ENCODE peak calls at places on chromosomes 16 and 17, in five cellular contexts. M, T, L, H and N are unnamed samples.

GRCh38 chr17:2412561-2413021 is 11.7 kb upstream of the MNT start:
- DNase-seq in M (no peak), T (no peak), L (no peak), H (no peak), N (no peak)

GRCh38 chr16:53922805-53923645 is 219.1 kb downstream of the FTO start:
- DNase-seq in M (no peak), T (no peak), L (no peak), H (no peak), N (no peak)

GRCh38 chr17:82910770-82911169 is 70.9 kb upstream of the ZNF750 start:
- DNase-seq in M (no peak), T (no peak), L (no peak), H (no peak), N (no peak)

GRCh38 chr16:19743816-19744159 is 25.7 kb downstream of the IQCK start:
- DNase-seq in M (no peak), T (no peak), L (no peak), H (no peak), N (no peak)

GRCh38 chr17:77218902-77219301 is 78.1 kb downstream of the SEC14L1 start:
- DNase-seq in M (no peak), T (no peak), L (no peak), H (no peak), N (no peak)

GRCh38 chr17:32519769-32520701 is 33.2 kb downstream of the CDK5R1 start:
- DNase-seq in M (no peak), T (peak), L (peak), H (peak), N (peak)

GRCh38 chr17:68089881-68090280 is 54.3 kb downstream of the KPNA2 start:
- DNase-seq in M (no peak), T (no peak), L (no peak), H (peak), N (no peak)

GRCh38 chr17:82257473-82257872 is 16.0 kb downstream of the CSNK1D start:
- DNase-seq in M (peak), T (no peak), L (peak), H (no peak), N (peak)

GRCh38 chr17:6510321-6511023 is 45.9 kb downstream of the PITPNM3 start:
- DNase-seq in M (no peak), T (no peak), L (no peak), H (no peak), N (no peak)

GRCh38 chr17:76725580-76726230 is 701 bp downstream of the JMJD6 start:
- DNase-seq in M (no peak), T (peak), L (peak), H (peak), N (no peak)

GRCh38 chr17:9050801-9051401 is 29.6 kb downstream of the NTN1 start:
- DNase-seq in M (no peak), T (no peak), L (no peak), H (no peak), N (no peak)

GRCh38 chr16:67800252-67801046 is 5.9 kb downstream of the RANBP10 start:
- DNase-seq in M (no peak), T (no peak), L (no peak), H (no peak), N (no peak)

GRCh38 chr16:27768651-27769270 is 218.8 kb downstream of the KATNIP start:
- DNase-seq in M (no peak), T (no peak), L (no peak), H (no peak), N (no peak)

GRCh38 chr16:60740033-60740696 is 1296.1 kb downstream of the CDH8 start:
- DNase-seq in M (no peak), T (no peak), L (no peak), H (no peak), N (no peak)

GRCh38 chr17:81135503-81136283 is 29.6 kb upstream of the PVALEF start:
- DNase-seq in M (no peak), T (no peak), L (no peak), H (no peak), N (peak)

GRCh38 chr17:30716461-30717289 is 107.8 kb downstream of the CRLF3 start:
- DNase-seq in M (no peak), T (no peak), L (no peak), H (no peak), N (no peak)

GRCh38 chr16:55555436-55555835 is 11.0 kb upstream of the CAPNS2 start:
- DNase-seq in M (no peak), T (no peak), L (no peak), H (no peak), N (no peak)

GRCh38 chr17:55632893-55633292 is 89.8 kb downstream of the TMEM100 start:
- DNase-seq in M (no peak), T (no peak), L (no peak), H (no peak), N (no peak)

GRCh38 chr17:2964370-2964769 is 99.0 kb downstream of the OR1D5 start:
- DNase-seq in M (no peak), T (no peak), L (no peak), H (no peak), N (no peak)

GRCh38 chr17:80175411-80175810 is 5.6 kb downstream of the CARD14 start:
- DNase-seq in M (no peak), T (no peak), L (no peak), H (peak), N (no peak)